ENCODE peak calls at places on chromosome 12, in six cellular contexts. K is mesenchymal stem cell, Q is GM23248, V is PC-3, R is adipocyte, M is neural progenitor cell. N is an unnamed sample.
A peak's percentile ranks its signal among the peaks of the same experiment; 100 is the strongest.

GRCh38 chr12:114384746-114385145 is 21.2 kb downstream of the TBX5 start:
- DNase-seq in K (no peak), Q (no peak), V (no peak), R (no peak), M (no peak), N (no peak)

GRCh38 chr12:52795694-52796428 is at the start of gene KRT3:
- DNase-seq in K (no peak), Q (no peak), V (no peak), R (no peak), M (no peak), N (no peak)

GRCh38 chr12:44696542-44696941 is 179.6 kb downstream of the NELL2 start:
- DNase-seq in K (peak; percentile 58), Q (no peak), V (peak; percentile 34), R (no peak), M (no peak), N (no peak)

GRCh38 chr12:59808317-59808910 is 212.6 kb downstream of the SLC16A7 start:
- DNase-seq in K (peak; percentile 50), Q (peak; percentile 71), V (peak; percentile 55), R (peak; percentile 72), M (peak; percentile 53), N (no peak)

GRCh38 chr12:130374083-130374482 is 36.4 kb downstream of the PIWIL1 start:
- DNase-seq in K (no peak), Q (no peak), V (no peak), R (no peak), M (no peak), N (no peak)

GRCh38 chr12:53122961-53123468 is 19.7 kb downstream of the SOAT2 start:
- DNase-seq in K (no peak), Q (peak; percentile 37), V (no peak), R (no peak), M (no peak), N (no peak)

GRCh38 chr12:7374423-7375144 is 69.4 kb downstream of the CD163L1 start:
- DNase-seq in K (peak; percentile 11), Q (peak; percentile 69), V (peak; percentile 48), R (peak; percentile 43), M (peak; percentile 70), N (peak; percentile 40)

GRCh38 chr12:57240926-57241555 is 9.9 kb downstream of the STAC3 start:
- DNase-seq in K (peak; percentile 56), Q (peak; percentile 71), V (peak; percentile 27), R (peak; percentile 52), M (peak; percentile 72), N (no peak)

GRCh38 chr12:68980476-68981212 is 47.7 kb upstream of the CPM start:
- DNase-seq in K (no peak), Q (no peak), V (peak; percentile 46), R (no peak), M (no peak), N (no peak)

GRCh38 chr12:53482626-53483165 is 16.6 kb downstream of the MAP3K12 start:
- DNase-seq in K (no peak), Q (no peak), V (no peak), R (no peak), M (no peak), N (no peak)

GRCh38 chr12:115871714-115872113 is 405.8 kb downstream of the MED13L start:
- DNase-seq in K (peak; percentile 35), Q (peak; percentile 50), V (peak; percentile 72), R (peak; percentile 22), M (peak; percentile 71), N (peak; percentile 53)

GRCh38 chr12:6963016-6963731 is 7.3 kb downstream of the PHB2 start:
- DNase-seq in K (no peak), Q (no peak), V (no peak), R (no peak), M (no peak), N (peak; percentile 96)

GRCh38 chr12:76247026-76247688 is 101.1 kb downstream of the BBS10 start:
- DNase-seq in K (no peak), Q (peak; percentile 63), V (no peak), R (peak; percentile 62), M (no peak), N (no peak)

GRCh38 chr12:51071663-51072062 is 11.7 kb downstream of the CSRNP2 start:
- DNase-seq in K (peak; percentile 40), Q (no peak), V (no peak), R (no peak), M (no peak), N (no peak)

GRCh38 chr12:121810833-121811433 is 7.1 kb downstream of the SETD1B start:
- DNase-seq in K (peak; percentile 16), Q (peak; percentile 33), V (peak; percentile 13), R (peak; percentile 26), M (no peak), N (no peak)
- H3K4me1 ChIP-seq in K (peaks cover 41% of the 10 kb centered on the region), Q (peaks cover 22% of the 10 kb centered on the region), V (peaks cover 35% of the 10 kb centered on the region), R (peaks cover 41% of the 10 kb centered on the region), M (peaks cover 28% of the 10 kb centered on the region), N (peaks cover 21% of the 10 kb centered on the region)

DNA sequence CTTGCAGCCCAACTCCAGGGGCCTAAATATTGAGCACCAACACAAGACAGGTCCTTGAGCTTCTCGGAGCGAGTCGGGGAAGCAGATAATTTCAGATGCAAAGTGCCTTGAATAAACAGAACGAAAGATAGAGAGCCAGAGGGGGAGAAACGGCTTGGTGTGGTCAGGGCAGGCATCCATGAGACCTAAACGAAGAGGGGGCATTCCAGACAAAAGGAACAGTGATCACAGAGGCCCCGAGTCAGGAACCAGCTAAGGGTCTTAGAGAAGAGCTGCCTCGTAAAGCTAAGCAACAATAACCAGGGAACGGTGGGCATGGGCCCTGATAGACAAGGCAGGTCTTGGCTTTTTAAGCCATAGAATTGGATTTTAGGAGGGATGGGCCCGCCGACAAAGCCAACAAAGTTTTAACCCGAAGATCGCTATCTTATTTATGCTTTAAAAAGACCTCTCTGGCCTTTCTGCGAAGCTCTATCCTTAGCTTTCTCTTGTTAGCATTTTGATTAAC is 421 bp upstream of the ACADS start:
- DNase-seq in K (no peak), Q (no peak), V (no peak), R (no peak), M (peak; percentile 33), N (no peak)
- H3K9ac ChIP-seq in K (peak overlapping the region; percentile 86), Q (peak overlapping the region; percentile 77), V (no peak overlapping the region), R (peak overlapping the region; percentile 91), M (no peak overlapping the region), N (peak overlapping the region; percentile 13)

DNA sequence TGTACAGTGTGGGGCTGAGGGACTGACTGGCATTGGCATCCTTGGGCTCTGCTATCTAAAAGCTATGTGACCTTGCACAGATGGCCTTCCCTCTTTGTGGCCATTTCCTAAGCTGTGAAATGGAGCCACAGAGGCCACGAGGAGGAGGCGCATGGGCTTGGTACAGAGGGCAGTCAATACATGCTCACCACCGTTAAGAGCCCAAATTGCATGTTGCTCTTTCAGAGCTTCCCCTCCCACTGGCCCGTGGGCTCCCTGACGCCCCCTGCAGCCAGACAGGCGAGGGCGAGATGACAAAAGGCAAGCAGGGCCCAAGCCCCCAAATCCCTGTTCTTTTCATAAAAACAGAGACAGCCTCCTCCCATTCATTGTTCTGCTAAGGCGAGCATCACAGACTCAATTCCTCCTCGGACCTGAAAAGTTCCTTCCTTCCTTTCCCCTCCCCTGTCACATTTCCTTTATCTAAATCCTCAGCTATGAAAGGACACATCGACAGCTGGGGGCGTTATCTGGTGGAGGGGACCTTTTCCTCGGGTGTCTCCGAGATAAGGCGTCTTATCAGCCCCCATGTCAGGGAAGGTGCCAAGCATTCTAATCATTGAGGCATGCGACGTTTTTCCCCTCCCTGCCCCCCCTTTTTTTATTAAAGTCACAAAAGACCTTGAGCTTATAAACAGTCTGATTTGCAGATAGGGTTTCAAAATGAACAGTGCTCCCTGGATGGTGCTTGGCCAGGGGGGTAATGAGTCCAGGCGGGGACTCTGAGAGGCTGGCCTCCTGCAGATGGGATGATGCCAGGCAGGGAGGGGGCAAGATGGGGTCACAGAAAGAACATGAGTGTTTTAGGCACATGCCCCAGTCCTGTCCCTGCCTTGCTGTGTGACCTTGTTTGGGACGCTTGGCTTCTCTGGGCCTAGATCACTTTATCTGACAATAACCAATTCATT is 26.4 kb downstream of the FAM222A start:
- DNase-seq in K (no peak), Q (no peak), V (no peak), R (no peak), M (peak; percentile 80), N (no peak)
- H3K4me1 ChIP-seq in K (peaks cover 21% of the 10 kb centered on the region), Q (no peaks in the 10 kb centered on the region), V (no peaks in the 10 kb centered on the region), R (no peaks in the 10 kb centered on the region), M (peaks cover 40% of the 10 kb centered on the region), N (no peaks in the 10 kb centered on the region)

GRCh38 chr12:119179335-119180021 is 747 bp downstream of the HSPB8 start:
- DNase-seq in K (peak; percentile 86), Q (peak; percentile 71), V (peak; percentile 75), R (no peak), M (peak; percentile 47), N (no peak)
- H3K9ac ChIP-seq in K (peak overlapping the region; percentile 95), Q (peak overlapping the region; percentile 87), V (peak overlapping the region; percentile 65), R (peak overlapping the region; percentile 88), M (no peak overlapping the region), N (peak overlapping the region; percentile 48)

GRCh38 chr12:98084391-98084790 is 431.0 kb upstream of the TMPO start:
- DNase-seq in K (no peak), Q (no peak), V (no peak), R (no peak), M (no peak), N (no peak)

GRCh38 chr12:98084950-98085349 is 430.4 kb upstream of the TMPO start:
- DNase-seq in K (no peak), Q (no peak), V (no peak), R (no peak), M (peak; percentile 46), N (no peak)

DNA sequence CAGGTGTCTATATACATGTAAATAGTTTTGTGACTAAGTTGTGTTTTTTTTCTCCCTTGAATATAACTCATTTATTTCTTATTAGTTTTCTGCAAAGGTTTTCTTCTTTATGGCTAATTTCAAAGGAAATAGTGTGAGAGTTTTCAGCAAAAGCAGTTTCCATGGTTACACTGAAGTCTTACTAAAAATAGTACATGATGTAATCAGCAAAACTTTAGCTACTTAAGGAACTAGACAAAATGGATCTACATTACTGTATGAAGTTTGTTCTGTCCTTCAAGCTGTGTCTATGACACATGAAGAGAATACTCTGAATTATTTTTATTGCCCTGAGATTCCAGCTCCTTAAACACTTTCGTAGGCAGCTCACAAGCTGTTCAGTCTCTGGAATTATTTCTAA is 430.0 kb upstream of the TMPO start:
- DNase-seq in K (peak; percentile 31), Q (no peak), V (no peak), R (no peak), M (no peak), N (no peak)
- H3K4me1 ChIP-seq in K (no peaks in the 10 kb centered on the region), Q (no peaks in the 10 kb centered on the region), V (no peaks in the 10 kb centered on the region), R (no peaks in the 10 kb centered on the region), M (peaks cover 21% of the 10 kb centered on the region), N (no peaks in the 10 kb centered on the region)

GRCh38 chr12:61138381-61138759 is 1121.8 kb upstream of the USP15 start:
- DNase-seq in K (no peak), Q (no peak), V (no peak), R (no peak), M (no peak), N (no peak)
- H3K9ac ChIP-seq in K (no peak overlapping the region), Q (no peak overlapping the region), V (no peak overlapping the region), R (no peak overlapping the region), M (no peak overlapping the region), N (no peak overlapping the region)

DNA sequence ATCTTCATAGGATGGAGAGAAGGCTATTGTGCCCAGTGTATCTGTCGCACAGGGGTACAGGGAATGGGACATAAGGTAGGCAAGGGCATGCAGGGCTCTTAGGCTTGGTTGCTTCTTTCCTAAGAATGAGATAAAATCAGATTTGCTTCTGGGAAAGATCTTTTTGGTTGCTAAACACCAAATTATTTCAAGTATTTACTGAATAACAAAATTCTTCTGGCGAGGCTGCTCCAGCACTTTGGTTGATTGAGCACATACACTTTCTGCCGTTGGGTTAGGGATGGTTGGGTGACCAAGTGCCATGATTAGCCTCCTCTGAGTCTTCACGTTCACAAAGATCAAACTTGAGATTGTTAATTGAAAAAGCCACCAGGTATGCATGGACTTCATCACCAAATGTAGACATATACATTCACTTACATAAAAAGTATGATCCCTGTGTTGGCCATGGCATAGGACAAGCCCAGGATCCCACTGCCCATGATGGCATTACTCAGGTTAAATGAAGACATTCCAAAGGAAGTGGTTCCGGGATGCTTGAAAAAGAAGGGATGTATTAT is 38.2 kb downstream of the SLC38A4 start:
- DNase-seq in K (no peak), Q (peak; percentile 9), V (no peak), R (peak; percentile 54), M (no peak), N (no peak)
- H3K4me1 ChIP-seq in K (peaks cover 6% of the 10 kb centered on the region), Q (peaks cover 46% of the 10 kb centered on the region), V (peaks cover 22% of the 10 kb centered on the region), R (peaks cover 42% of the 10 kb centered on the region), M (no peaks in the 10 kb centered on the region), N (no peaks in the 10 kb centered on the region)